ENCODE peak calls at places on chromosomes 11 and 22, in nine cellular contexts. N is breast epithelium; A is activated naive CD4-positive, alpha-beta T cell; W is caudate nucleus; B is activated CD4-positive, alpha-beta T cell treated with anti-CD3 and anti-CD28 coated beads, Interleukin-2, amount 50 U/mL, for 24 hours; I is T-cell; J is GDM1; V is stimulated activated naive CD8-positive, alpha-beta T cell treated with anti-CD3 and anti-CD28 coated beads, Interleukin-15, Interleukin-2, amounts not matched to agents 100 U/mL and 50 U/mL, for 24 hours; C is NCI-H1436. P is an unnamed sample.

GRCh38 chr11:132874638-132875037 is 657.7 kb downstream of the OPCML start:
- DNase-seq in V (no peak), N (no peak), A (no peak), I (no peak), C (no peak), W (no peak), B (no peak), J (no peak), P (peak)

GRCh38 chr11:110479445-110480101 is 49.8 kb downstream of the FDX1 start:
- DNase-seq in V (no peak), W (no peak), J (no peak), I (no peak), C (peak), A (no peak), N (no peak), B (no peak), P (peak)

GRCh38 chr11:12914401-12914912 is 94.7 kb upstream of the RASSF10 start:
- DNase-seq in W (peak), A (no peak), V (peak), C (peak), N (no peak), I (no peak), J (no peak), B (no peak), P (peak)

GRCh38 chr11:123260511-123261211 is 65.6 kb upstream of the CLMP start:
- DNase-seq in W (no peak), J (no peak), I (no peak), C (no peak), V (no peak), A (no peak), N (no peak), B (no peak), P (no peak)

GRCh38 chr11:57394203-57394602 is 3.8 kb upstream of the PRG2 start:
- DNase-seq in I (no peak), W (no peak), A (no peak), J (no peak), N (no peak), B (no peak), C (no peak), V (no peak), P (no peak)

GRCh38 chr11:78795862-78796261 is 221.2 kb upstream of the NARS2 start:
- DNase-seq in V (no peak), C (no peak), N (no peak), A (no peak), B (no peak), W (no peak), I (no peak), J (no peak), P (no peak)

GRCh38 chr11:69301033-69301490 is 7.1 kb downstream of the MYEOV start:
- DNase-seq in C (no peak), N (no peak), A (no peak), J (no peak), W (no peak), V (no peak), I (no peak), B (no peak), P (no peak)

GRCh38 chr11:76918941-76919386 is 58.2 kb downstream of the ACER3 start:
- DNase-seq in W (no peak), A (no peak), N (no peak), I (no peak), J (peak), C (peak), V (no peak), B (no peak), P (peak)

GRCh38 chr22:43925433-43926348 is 2.1 kb downstream of the PNPLA3 start:
- DNase-seq in B (no peak), V (no peak), J (no peak), W (no peak), N (no peak), A (no peak), C (no peak), I (no peak), P (no peak)

GRCh38 chr11:100925935-100926334 is 203.7 kb downstream of the PGR start:
- DNase-seq in A (no peak), N (no peak), B (no peak), J (no peak), I (no peak), W (no peak), C (no peak), V (no peak), P (no peak)

GRCh38 chr11:12019337-12019736 is 10.9 kb upstream of the DKK3 start:
- DNase-seq in B (no peak), V (no peak), I (no peak), C (no peak), A (no peak), N (no peak), J (no peak), W (peak), P (no peak)

GRCh38 chr11:98572941-98573340 is 447.8 kb upstream of the CNTN5 start:
- DNase-seq in V (no peak), B (no peak), A (no peak), I (no peak), C (no peak), J (no peak), W (no peak), N (no peak), P (no peak)

GRCh38 chr22:43042101-43042780 is 27.3 kb upstream of the PACSIN2 start:
- DNase-seq in W (peak), B (no peak), J (no peak), N (no peak), A (no peak), V (no peak), I (no peak), C (no peak), P (peak)

GRCh38 chr22:44331881-44332714 is 19.3 kb upstream of the SHISAL1 start:
- DNase-seq in V (peak), B (no peak), N (no peak), W (no peak), A (no peak), I (no peak), C (peak), J (no peak), P (no peak)

GRCh38 chr11:19574916-19575315 is 137.7 kb upstream of the NAV2 start:
- DNase-seq in C (no peak), V (no peak), B (no peak), J (no peak), I (no peak), N (no peak), A (no peak), W (no peak), P (no peak)

GRCh38 chr22:44625981-44626687 is 75.9 kb upstream of the PRR5 start:
- DNase-seq in V (peak), W (peak), B (peak), J (peak), I (peak), N (peak), C (peak), A (peak), P (peak)

GRCh38 chr11:2511421-2512369 is 66.9 kb downstream of the KCNQ1 start:
- DNase-seq in J (no peak), N (peak), C (no peak), W (no peak), A (no peak), B (no peak), I (peak), V (no peak), P (no peak)

GRCh38 chr22:26763633-26764295 is 106.4 kb downstream of the MIAT start:
- DNase-seq in B (no peak), W (no peak), V (no peak), J (no peak), C (peak), A (no peak), I (no peak), N (no peak), P (no peak)

GRCh38 chr22:45507798-45508197 is 5.1 kb downstream of the FBLN1 start:
- DNase-seq in I (no peak), N (no peak), W (no peak), V (no peak), J (no peak), A (no peak), B (no peak), C (no peak), P (no peak)

GRCh38 chr11:59615132-59615636 is 390 bp downstream of the OSBP start:
- DNase-seq in A (peak), I (peak), B (peak), W (peak), V (peak), J (no peak), N (peak), C (peak), P (peak)

GRCh38 chr11:111759778-111760407 is 6.3 kb downstream of the PPP2R1B start:
- DNase-seq in B (no peak), C (no peak), J (no peak), V (no peak), A (no peak), W (no peak), N (no peak), I (no peak), P (no peak)

P was measured in G401.